ENCODE peak calls at places on chromosome 13, in ten cellular contexts. E is HAP-1; X is effector memory CD4-positive, alpha-beta T cell; S is NCI-H2107; N is RWPE1; M is psoas muscle; Y is bronchial epithelial cell; I is stimulated activated CD4-positive, alpha-beta T cell treated with anti-CD3 and anti-CD28 coated beads, Interleukin-1b, Interleukin-23, amount 100 ng/mL, for 4 hours; H is activated CD8-positive, alpha-beta memory T cell treated with anti-CD3 and anti-CD28 coated beads for 1 hour; D is GM23338. T is an unnamed sample.

GRCh38 chr13:63184693-63185092 is 1769.0 kb upstream of the PCDH20 start:
- DNase-seq in Y (peak), N (peak), X (no peak), H (no peak), I (no peak), D (peak), S (no peak), M (no peak), E (peak), T (no peak)

GRCh38 chr13:93477238-93477637 is 250.6 kb downstream of the GPC6 start:
- DNase-seq in I (no peak), M (no peak), S (no peak), X (no peak), Y (no peak), E (no peak), N (no peak), D (no peak), H (no peak), T (no peak)

GRCh38 chr13:49371943-49372636 is 71.8 kb downstream of the CAB39L start:
- DNase-seq in D (no peak), S (no peak), Y (no peak), H (no peak), E (no peak), X (no peak), M (no peak), N (no peak), I (no peak), T (no peak)

GRCh38 chr13:105329359-105329758 is 1206.1 kb downstream of the EFNB2 start:
- DNase-seq in X (no peak), S (no peak), D (no peak), M (no peak), Y (no peak), H (no peak), I (no peak), N (no peak), E (no peak), T (no peak)

GRCh38 chr13:34458756-34459462 is 483.2 kb upstream of the NBEA start:
- DNase-seq in X (no peak), N (no peak), I (no peak), H (no peak), M (no peak), Y (no peak), E (no peak), D (no peak), S (no peak), T (no peak)

GRCh38 chr13:98041081-98041820 is 87.8 kb downstream of the IPO5 start:
- DNase-seq in D (no peak), Y (peak), M (no peak), S (no peak), X (no peak), N (no peak), E (no peak), H (no peak), I (no peak), T (no peak)

GRCh38 chr13:97914537-97914936 is 38.9 kb upstream of the IPO5 start:
- DNase-seq in S (no peak), N (no peak), M (no peak), X (no peak), E (no peak), Y (no peak), I (no peak), D (no peak), H (no peak), T (no peak)

GRCh38 chr13:110575322-110576069 is 14.0 kb upstream of the RAB20 start:
- DNase-seq in Y (no peak), E (no peak), S (no peak), X (no peak), D (no peak), H (no peak), N (no peak), M (peak), I (no peak), T (peak)

GRCh38 chr13:99228737-99229691 is 28.4 kb downstream of the UBAC2 start:
- DNase-seq in M (no peak), E (no peak), Y (peak), D (no peak), I (no peak), S (no peak), N (peak), X (no peak), H (no peak), T (no peak)

T was measured in lower lobe of right lung.